ENCODE peak calls at places on chromosome 13, in four cellular contexts. J, N, L and B are unnamed samples.

GRCh38 chr13:48976677-48977625 is 1.2 kb downstream of the FNDC3A start:
- DNase-seq in N (no peak), J (no peak), L (peak; percentile 38), B (no peak)

GRCh38 chr13:50069255-50069654 is 54.0 kb downstream of the KCNRG start:
- DNase-seq in J (no peak), L (peak; percentile 65), N (no peak), B (no peak)

GRCh38 chr13:32116210-32116609 is 84.6 kb downstream of the FRY start:
- DNase-seq in J (no peak), N (no peak), L (no peak), B (no peak)

GRCh38 chr13:99260216-99260615 is 2.0 kb upstream of the GPR18 start:
- DNase-seq in N (no peak), J (no peak), L (no peak), B (no peak)

GRCh38 chr13:107730835-107731234 is 484.5 kb downstream of the LIG4 start:
- DNase-seq in J (no peak), L (no peak), N (no peak), B (no peak)

GRCh38 chr13:44422755-44423643 is 49.4 kb downstream of the SERP2 start:
- DNase-seq in N (no peak), L (peak; percentile 12), J (no peak), B (peak; percentile 30)

GRCh38 chr13:65378943-65379519 is 1851.1 kb downstream of the PCDH9 start:
- DNase-seq in L (peak; percentile 11), N (no peak), J (no peak), B (no peak)

GRCh38 chr13:26575244-26575643 is 17.8 kb downstream of the WASF3 start:
- DNase-seq in L (peak; percentile 34), J (no peak), N (no peak), B (no peak)

GRCh38 chr13:52158629-52159158 is 703 bp downstream of the NEK3 start:
- DNase-seq in N (no peak), L (peak; percentile 58), J (no peak), B (no peak)

GRCh38 chr13:54241719-54242118 is 1213.1 kb downstream of the OLFM4 start:
- DNase-seq in N (no peak), J (no peak), L (no peak), B (no peak)

GRCh38 chr13:50731400-50731799 is 112.1 kb downstream of the DLEU7 start:
- DNase-seq in J (no peak), L (peak; percentile 88), N (no peak), B (no peak)

GRCh38 chr13:36288794-36289391 is 8.7 kb downstream of the CCDC169 start:
- DNase-seq in N (no peak), L (no peak), J (no peak), B (no peak)

GRCh38 chr13:40170982-40171381 is 495.5 kb downstream of the FOXO1 start:
- DNase-seq in J (peak; percentile 68), L (no peak), N (no peak), B (no peak)

GRCh38 chr13:49000247-49000646 is 24.5 kb downstream of the FNDC3A start:
- DNase-seq in N (no peak), L (no peak), J (no peak), B (no peak)

GRCh38 chr13:105502193-105502592 is 1033.3 kb downstream of the EFNB2 start:
- DNase-seq in J (no peak), N (no peak), L (no peak), B (no peak)

GRCh38 chr13:87674143-87674772 is 3.1 kb downstream of the SLITRK5 start:
- DNase-seq in N (no peak), J (no peak), L (no peak), B (no peak)

GRCh38 chr13:40388617-40389016 is 277.8 kb downstream of the FOXO1 start:
- DNase-seq in N (peak; percentile 62), J (peak; percentile 80), L (no peak), B (peak; percentile 57)

GRCh38 chr13:38283346-38283745 is 66.3 kb upstream of the UFM1 start:
- DNase-seq in J (no peak), L (peak; percentile 8), N (no peak), B (no peak)

GRCh38 chr13:113024466-113024865 is 55.5 kb downstream of the MCF2L start:
- DNase-seq in L (no peak), N (no peak), J (no peak), B (no peak)

GRCh38 chr13:24630121-24630520 is 50.1 kb upstream of the ATP12A start:
- DNase-seq in L (no peak), J (no peak), N (no peak), B (no peak)

GRCh38 chr13:96690998-96691397 is 303.3 kb downstream of the OXGR1 start:
- DNase-seq in N (no peak), J (no peak), L (no peak), B (no peak)

GRCh38 chr13:112783135-112783945 is 93.5 kb downstream of the ATP11A start:
- DNase-seq in J (no peak), N (no peak), L (no peak), B (no peak)

GRCh38 chr13:105220886-105221285 is 1314.6 kb downstream of the EFNB2 start:
- DNase-seq in L (no peak), N (no peak), J (no peak), B (no peak)